ENCODE peak calls at places on chromosome 12, in nine cellular contexts. H, N, V, M, T, S, X, L and A are unnamed samples.
A peak's percentile ranks its signal among the peaks of the same experiment; 100 is the strongest.

GRCh38 chr12:41254546-41254945 is 66.4 kb downstream of the PDZRN4 start:
- DNase-seq in H (no peak), N (no peak), V (no peak), M (no peak), T (no peak), S (no peak), X (no peak), L (no peak), A (no peak)

GRCh38 chr12:237026-237815 is 23.3 kb upstream of the SLC6A12 start:
- DNase-seq in H (peak; percentile 23), N (no peak), V (no peak), M (no peak), T (no peak), S (no peak), X (no peak), L (no peak), A (peak; percentile 49)

GRCh38 chr12:9649532-9649940 is 20.0 kb upstream of the CLEC2D start:
- DNase-seq in H (no peak), N (no peak), V (no peak), M (no peak), T (no peak), S (no peak), X (no peak), L (peak; percentile 41), A (no peak)

GRCh38 chr12:94721173-94721572 is 70.8 kb upstream of the TMCC3 start:
- DNase-seq in H (no peak), N (no peak), V (no peak), M (no peak), T (no peak), S (no peak), X (no peak), L (no peak), A (peak; percentile 27)

GRCh38 chr12:64001439-64001838 is 156.9 kb downstream of the SRGAP1 start:
- DNase-seq in H (no peak), N (no peak), V (no peak), M (no peak), T (no peak), S (no peak), X (no peak), L (no peak), A (no peak)

GRCh38 chr12:98549371-98550110 is 34.2 kb downstream of the TMPO start:
- DNase-seq in H (no peak), N (no peak), V (no peak), M (no peak), T (no peak), S (no peak), X (no peak), L (no peak), A (no peak)

GRCh38 chr12:131375261-131375971 is 335.5 kb upstream of the SFSWAP start:
- DNase-seq in H (no peak), N (no peak), V (no peak), M (no peak), T (no peak), S (no peak), X (no peak), L (no peak), A (no peak)

GRCh38 chr12:41514050-41514449 is 325.9 kb downstream of the PDZRN4 start:
- DNase-seq in H (no peak), N (no peak), V (no peak), M (no peak), T (no peak), S (no peak), X (no peak), L (no peak), A (no peak)

DNA sequence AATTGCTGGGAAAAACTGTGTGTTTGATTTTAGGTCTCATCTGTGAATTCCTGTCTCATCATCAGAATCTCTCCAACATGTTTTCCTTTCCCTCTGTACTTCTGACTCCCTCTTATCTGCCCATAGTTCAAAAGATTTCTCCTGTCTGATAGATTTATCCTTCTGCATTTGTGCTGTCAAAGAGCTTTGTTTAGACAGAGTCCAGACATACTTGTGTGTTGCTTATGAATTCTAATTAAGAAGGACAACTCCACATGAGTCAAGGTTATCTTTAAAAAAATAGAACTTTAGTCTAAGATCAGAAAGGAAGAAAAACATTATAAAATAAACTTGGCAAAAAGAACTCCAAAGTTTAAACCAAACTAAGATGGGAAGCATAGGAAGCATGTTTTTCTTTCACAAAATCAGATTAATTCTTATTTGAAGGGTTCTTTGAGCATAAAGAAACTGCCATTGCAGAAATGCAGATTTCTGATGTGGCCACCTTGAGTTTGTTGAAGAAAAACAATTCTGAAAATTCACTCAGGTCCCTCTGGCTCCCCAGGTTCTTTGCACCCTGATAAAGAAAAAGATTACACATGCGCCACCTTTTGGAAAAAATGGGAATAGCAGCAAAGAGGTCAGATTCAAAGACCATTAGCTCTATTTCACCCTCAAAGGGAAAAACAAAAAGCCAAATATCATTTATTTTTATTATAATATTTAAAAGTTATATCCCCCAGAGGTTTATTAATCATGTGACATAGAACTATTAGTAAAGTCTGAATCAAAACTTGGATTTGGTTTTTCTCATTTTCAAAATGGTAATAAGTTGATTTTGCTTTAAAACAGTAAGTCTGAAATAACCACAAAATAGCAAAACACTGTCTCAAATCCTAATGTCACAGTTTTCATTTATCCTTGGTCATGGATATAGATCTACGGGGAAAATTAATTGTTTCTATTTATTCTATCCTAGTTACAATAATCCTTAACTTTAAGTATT is 143.7 kb upstream of the DCN start:
- DNase-seq in H (peak; percentile 19), N (peak; percentile 25), V (peak; percentile 19), M (no peak), T (no peak), S (peak; percentile 33), X (peak; percentile 59), L (peak; percentile 65), A (no peak)
- TF ChIP-seq POLR2AphosphoS5 in H (no peak), N (no peak), V (no peak), M (no peak), T (no peak), S (no peak), X (no peak), L (no peak), A (peak; percentile 43)

GRCh38 chr12:1604464-1604863 is 10.1 kb upstream of the FBXL14 start:
- DNase-seq in H (no peak), N (no peak), V (no peak), M (no peak), T (no peak), S (no peak), X (no peak), L (no peak), A (no peak)

GRCh38 chr12:1603621-1604020 is 9.2 kb upstream of the FBXL14 start:
- DNase-seq in H (no peak), N (no peak), V (no peak), M (no peak), T (no peak), S (no peak), X (no peak), L (peak; percentile 33), A (no peak)

GRCh38 chr12:1605129-1606020 is 11.0 kb upstream of the FBXL14 start:
- DNase-seq in H (peak; percentile 77), N (peak; percentile 90), V (peak; percentile 78), M (no peak), T (peak; percentile 79), S (peak; percentile 73), X (peak; percentile 81), L (peak; percentile 89), A (no peak)

GRCh38 chr12:1607940-1608782 is 13.8 kb upstream of the FBXL14 start:
- DNase-seq in H (no peak), N (no peak), V (no peak), M (no peak), T (no peak), S (no peak), X (peak; percentile 28), L (no peak), A (no peak)

GRCh38 chr12:1606021-1606622 is 11.7 kb upstream of the FBXL14 start:
- DNase-seq in H (peak; percentile 92), N (peak; percentile 95), V (peak; percentile 72), M (no peak), T (peak; percentile 83), S (peak; percentile 96), X (peak; percentile 69), L (peak; percentile 94), A (no peak)
- TF ChIP-seq POLR2A in H (peak; percentile 66), N (peak; percentile 63), V (no peak), M (no peak), T (no peak), S (no peak), X (no peak), L (peak; percentile 52), A (no peak)

DNA sequence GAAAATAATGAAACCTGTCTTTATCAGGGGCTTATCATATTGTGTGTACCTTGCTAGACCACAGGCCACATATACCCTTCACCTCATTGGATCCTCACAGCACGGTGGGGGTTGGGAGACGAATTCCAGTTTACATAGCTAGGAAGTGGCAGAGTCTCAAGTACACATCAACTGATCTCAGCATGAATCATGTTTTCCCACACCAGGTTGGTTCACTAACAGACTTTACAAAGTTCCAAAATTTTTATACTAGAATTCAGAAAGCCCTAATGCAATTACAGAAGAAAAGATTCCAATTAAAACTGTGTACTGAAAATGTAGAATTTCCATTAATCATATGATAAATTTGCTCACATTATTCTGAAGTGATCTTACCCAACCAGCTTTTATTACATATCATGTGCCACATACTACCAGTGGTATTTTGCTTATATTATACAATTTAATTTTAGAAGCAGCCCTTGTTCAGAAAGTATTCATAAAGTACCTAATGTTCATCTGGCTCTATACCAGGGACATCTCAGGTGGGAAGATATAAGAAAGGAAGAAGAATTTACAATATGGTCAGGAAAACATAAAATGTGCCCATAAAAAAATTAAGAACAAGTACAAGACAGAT is 196.2 kb downstream of the ITPR2 start:
- DNase-seq in H (no peak), N (no peak), V (no peak), M (no peak), T (no peak), S (no peak), X (peak; percentile 69), L (no peak), A (no peak)
- TF ChIP-seq POLR2AphosphoS5 in H (peak; percentile 23), N (no peak), V (no peak), M (no peak), T (no peak), S (no peak), X (peak; percentile 18), L (no peak), A (no peak)

GRCh38 chr12:6850796-6851152 is 312 bp downstream of the CDCA3 start:
- DNase-seq in H (no peak), N (no peak), V (no peak), M (no peak), T (no peak), S (no peak), X (no peak), L (peak; percentile 52), A (no peak)

GRCh38 chr12:6851921-6852650 is at the start of gene USP5:
- DNase-seq in H (peak; percentile 99), N (peak; percentile 99), V (peak; percentile 100), M (peak; percentile 99), T (peak; percentile 99), S (peak; percentile 99), X (peak; percentile 100), L (peak; percentile 98), A (peak; percentile 99)

GRCh38 chr12:6849976-6850560 is 1.0 kb downstream of the CDCA3 start:
- DNase-seq in H (peak; percentile 7), N (no peak), V (no peak), M (no peak), T (no peak), S (no peak), X (no peak), L (no peak), A (no peak)

GRCh38 chr12:6852651-6853354 is 853 bp downstream of the USP5 start:
- DNase-seq in H (peak; percentile 50), N (no peak), V (no peak), M (no peak), T (no peak), S (peak; percentile 32), X (peak; percentile 61), L (peak; percentile 64), A (no peak)

DNA sequence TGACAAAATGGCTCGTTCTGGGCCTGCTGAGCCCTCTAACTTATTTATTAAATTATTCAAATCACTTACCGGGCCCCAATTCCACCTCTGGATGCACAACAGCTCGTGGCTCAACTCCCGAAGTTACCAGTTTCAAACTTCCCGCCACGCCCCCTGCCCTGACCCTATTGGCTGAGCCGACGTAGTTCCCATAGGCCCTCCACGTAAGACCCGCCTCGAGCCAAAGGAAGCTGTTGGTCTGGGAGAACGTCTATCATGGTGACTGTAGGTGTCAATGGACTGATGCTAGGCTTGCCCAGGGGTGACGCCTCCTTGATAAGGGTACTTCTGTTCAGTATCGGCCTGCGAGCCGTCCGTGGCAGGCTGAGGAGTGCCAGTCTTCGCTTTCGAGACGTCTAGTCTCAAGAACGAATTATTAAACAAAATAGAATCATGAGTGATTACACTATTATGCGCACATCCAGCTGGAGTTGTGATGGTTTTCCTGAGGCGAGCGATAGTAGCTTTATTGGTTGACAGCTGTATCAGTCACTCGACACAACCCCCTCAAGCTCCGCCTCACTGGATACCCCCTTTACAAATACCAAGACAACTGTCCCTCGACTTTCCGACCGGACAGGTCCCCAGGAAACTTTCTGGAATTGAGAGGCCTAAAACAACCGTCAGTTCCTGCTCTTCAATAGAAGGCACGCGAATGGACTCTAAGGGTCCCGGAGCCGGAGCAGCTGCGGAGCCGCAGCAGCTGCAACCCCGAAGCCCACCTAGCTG is at the start of gene CDCA3:
- DNase-seq in H (peak; percentile 95), N (peak; percentile 94), V (peak; percentile 98), M (no peak), T (peak; percentile 97), S (peak; percentile 98), X (peak; percentile 97), L (peak; percentile 97), A (peak; percentile 99)
- TF ChIP-seq POLR2A in H (peak; percentile 99), N (peak; percentile 53), V (peak; percentile 94), M (peak; percentile 24), T (peak; percentile 24), S (peak; percentile 83), X (peak; percentile 82), L (peak; percentile 59), A (peak; percentile 45)